ENCODE peak calls at places on chromosomes 12 and 14, in nine cellular contexts. I is germinal center; R is GM04503; V is pancreas; D is hepatocyte; Y is M059J; A is KBM-7; M is lung microvascular endothelial cell; W is CD4-positive, CD25-positive, alpha-beta regulatory T cell. S is an unnamed sample.

GRCh38 chr14:72790887-72791566 is 102.9 kb downstream of the DPF3 start:
- DNase-seq in I (no peak), R (no peak), V (no peak), D (no peak), Y (no peak), A (no peak), M (no peak), W (no peak), S (no peak)

GRCh38 chr12:53734425-53734824 is 7.2 kb upstream of the CALCOCO1 start:
- DNase-seq in I (no peak), R (no peak), V (no peak), D (no peak), Y (no peak), A (no peak), M (no peak), W (no peak), S (no peak)

GRCh38 chr14:25032092-25032784 is 17.7 kb downstream of the STXBP6 start:
- DNase-seq in I (no peak), R (no peak), V (no peak), D (no peak), Y (no peak), A (no peak), M (peak), W (peak), S (peak)

GRCh38 chr14:51576112-51576420 is 75.6 kb upstream of the FRMD6 start:
- DNase-seq in I (no peak), R (no peak), V (no peak), D (no peak), Y (no peak), A (no peak), M (no peak), W (no peak), S (peak)

GRCh38 chr12:96091833-96092232 is 56.4 kb upstream of the LTA4H start:
- DNase-seq in I (no peak), R (no peak), V (no peak), D (no peak), Y (peak), A (no peak), M (no peak), W (no peak), S (peak)

GRCh38 chr12:104006929-104007328 is 41.3 kb downstream of the TDG start:
- DNase-seq in I (no peak), R (no peak), V (no peak), D (no peak), Y (peak), A (no peak), M (no peak), W (no peak), S (peak)

GRCh38 chr12:72025524-72025923 is 86.9 kb downstream of the TPH2 start:
- DNase-seq in I (no peak), R (no peak), V (no peak), D (no peak), Y (no peak), A (no peak), M (no peak), W (no peak), S (no peak)

GRCh38 chr12:41962171-41962572 is 182.5 kb downstream of the GXYLT1 start:
- DNase-seq in I (no peak), R (no peak), V (peak), D (no peak), Y (no peak), A (no peak), M (peak), W (no peak), S (no peak)

GRCh38 chr12:89943461-89943860 is 234.8 kb upstream of the ATP2B1 start:
- DNase-seq in I (no peak), R (no peak), V (no peak), D (no peak), Y (peak), A (no peak), M (no peak), W (no peak), S (no peak)

GRCh38 chr12:67067453-67068203 is 201.5 kb upstream of the CAND1 start:
- DNase-seq in I (no peak), R (no peak), V (peak), D (no peak), Y (peak), A (peak), M (no peak), W (no peak), S (no peak)

GRCh38 chr12:68614105-68614679 is 3.5 kb downstream of the RAP1B start:
- DNase-seq in I (no peak), R (no peak), V (no peak), D (no peak), Y (no peak), A (no peak), M (no peak), W (peak), S (no peak)

GRCh38 chr14:37583358-37584210 is 11.5 kb downstream of the FOXA1 start:
- DNase-seq in I (no peak), R (no peak), V (peak), D (peak), Y (no peak), A (no peak), M (no peak), W (no peak), S (peak)

GRCh38 chr14:95432152-95433093 is 84.0 kb downstream of the SYNE3 start:
- DNase-seq in I (no peak), R (no peak), V (peak), D (peak), Y (peak), A (no peak), M (peak), W (no peak), S (peak)

GRCh38 chr12:19759229-19759628 is 319.9 kb downstream of the AEBP2 start:
- DNase-seq in I (no peak), R (peak), V (no peak), D (no peak), Y (peak), A (no peak), M (peak), W (no peak), S (peak)

GRCh38 chr14:75150150-75150549 is 23.3 kb upstream of the NEK9 start:
- DNase-seq in I (no peak), R (no peak), V (no peak), D (no peak), Y (no peak), A (no peak), M (no peak), W (no peak), S (no peak)

GRCh38 chr12:132308311-132309161 is 20.9 kb downstream of the GALNT9 start:
- DNase-seq in I (no peak), R (no peak), V (peak), D (no peak), Y (no peak), A (no peak), M (no peak), W (no peak), S (no peak)

GRCh38 chr12:131042848-131043245 is 89.1 kb downstream of the ADGRD1 start:
- DNase-seq in I (no peak), R (no peak), V (peak), D (no peak), Y (no peak), A (no peak), M (no peak), W (no peak), S (no peak)

GRCh38 chr12:30531731-30532678 is 163.7 kb downstream of the IPO8 start:
- DNase-seq in I (no peak), R (no peak), V (no peak), D (no peak), Y (no peak), A (no peak), M (no peak), W (no peak), S (no peak)

GRCh38 chr14:39628087-39628486 is 195.9 kb upstream of the FBXO33 start:
- DNase-seq in I (no peak), R (no peak), V (no peak), D (no peak), Y (no peak), A (no peak), M (no peak), W (no peak), S (no peak)

GRCh38 chr12:19491863-19492262 is 52.6 kb downstream of the AEBP2 start:
- DNase-seq in I (peak), R (no peak), V (no peak), D (no peak), Y (peak), A (no peak), M (no peak), W (no peak), S (no peak)

GRCh38 chr12:43841253-43841652 is 5.4 kb downstream of the TMEM117 start:
- DNase-seq in I (no peak), R (no peak), V (no peak), D (no peak), Y (no peak), A (no peak), M (no peak), W (no peak), S (no peak)

GRCh38 chr12:77814361-77814760 is 16.3 kb upstream of the NAV3 start:
- DNase-seq in I (no peak), R (no peak), V (no peak), D (no peak), Y (no peak), A (no peak), M (no peak), W (no peak), S (no peak)

GRCh38 chr12:69064734-69065413 is 131.9 kb upstream of the CPM start:
- DNase-seq in I (no peak), R (no peak), V (no peak), D (no peak), Y (no peak), A (no peak), M (no peak), W (no peak), S (no peak)

GRCh38 chr12:102406033-102406584 is 74.3 kb downstream of the IGF1 start:
- DNase-seq in I (no peak), R (no peak), V (peak), D (peak), Y (peak), A (no peak), M (peak), W (no peak), S (no peak)

GRCh38 chr12:40331886-40332285 is 107.1 kb downstream of the LRRK2 start:
- DNase-seq in I (no peak), R (no peak), V (no peak), D (no peak), Y (no peak), A (no peak), M (no peak), W (no peak), S (no peak)